ENCODE peak calls at places on chromosomes 5 and 9, in ten cellular contexts. F is fibroblast of mammary gland, B is GM20000, T is right lobe of liver, G is A549, K is fibroblast of pulmonary artery, Y is neural crest cell, D is astrocyte of the spinal cord, A is breast epithelium, I is fibroblast of the aortic adventitia. J is an unnamed sample.

GRCh38 chr5:80082221-80082620 is 47.1 kb downstream of the THBS4 start:
- DNase-seq in A (no peak), K (no peak), B (no peak), F (no peak), T (no peak), D (no peak), Y (no peak), G (no peak), I (no peak), J (no peak)

GRCh38 chr5:155780274-155780673 is 546.7 kb upstream of the SGCD start:
- DNase-seq in T (no peak), I (no peak), G (no peak), K (no peak), A (no peak), Y (no peak), D (no peak), F (no peak), B (no peak), J (no peak)

GRCh38 chr5:123881791-123882244 is 369.8 kb downstream of the CSNK1G3 start:
- DNase-seq in A (no peak), G (no peak), F (peak), Y (no peak), K (peak), B (no peak), I (peak), D (peak), T (no peak), J (no peak)

GRCh38 chr5:73821003-73821402 is 195.0 kb downstream of the ARHGEF28 start:
- DNase-seq in Y (no peak), D (no peak), F (no peak), A (no peak), G (no peak), T (no peak), B (no peak), I (peak), K (peak), J (no peak)

GRCh38 chr9:98830554-98830953 is 23.1 kb downstream of the GALNT12 start:
- DNase-seq in I (no peak), B (no peak), F (no peak), K (no peak), T (no peak), G (no peak), D (no peak), Y (no peak), A (no peak), J (no peak)

GRCh38 chr5:159953609-159954008 is 37.3 kb downstream of the ADRA1B start:
- DNase-seq in Y (no peak), K (no peak), D (no peak), F (no peak), A (no peak), G (no peak), I (no peak), T (no peak), B (no peak), J (no peak)

GRCh38 chr5:168747987-168748777 is 169.0 kb upstream of the PANK3 start:
- DNase-seq in T (no peak), G (peak), D (no peak), A (no peak), B (peak), F (peak), K (peak), Y (peak), I (no peak), J (peak)

GRCh38 chr5:154947778-154948177 is 6.9 kb downstream of the MRPL22 start:
- DNase-seq in G (no peak), B (no peak), I (no peak), F (no peak), Y (no peak), D (no peak), A (no peak), T (no peak), K (no peak), J (no peak)

GRCh38 chr5:128472919-128473318 is 65.1 kb downstream of the FBN2 start:
- DNase-seq in B (no peak), G (no peak), K (no peak), I (no peak), Y (no peak), T (no peak), A (no peak), D (no peak), F (no peak), J (no peak)

GRCh38 chr5:156934450-156935211 is 28.4 kb downstream of the TIMD4 start:
- DNase-seq in I (no peak), D (no peak), T (no peak), F (peak), A (no peak), Y (peak), G (peak), K (no peak), B (peak), J (peak)

GRCh38 chr9:3526166-3526902 is 533 bp upstream of the RFX3 start:
- DNase-seq in G (peak), Y (peak), B (peak), K (peak), T (peak), I (peak), A (peak), D (peak), F (peak), J (peak)

GRCh38 chr5:43063731-43064171 is 23.6 kb upstream of the ANXA2R start:
- DNase-seq in T (no peak), B (no peak), I (no peak), G (peak), F (peak), A (no peak), Y (no peak), D (peak), K (peak), J (peak)

GRCh38 chr9:117957267-117957666 is 253.1 kb downstream of the TLR4 start:
- DNase-seq in G (no peak), T (no peak), A (no peak), K (no peak), F (no peak), B (no peak), Y (no peak), I (no peak), D (no peak), J (no peak)

GRCh38 chr9:93965830-93966577 is 10.8 kb upstream of the BARX1 start:
- DNase-seq in T (no peak), A (no peak), G (no peak), B (peak), D (no peak), F (no peak), K (no peak), Y (no peak), I (no peak), J (no peak)

GRCh38 chr5:97425511-97425910 is 242.5 kb upstream of the RIOK2 start:
- DNase-seq in K (peak), B (no peak), I (peak), Y (peak), F (peak), G (no peak), T (no peak), D (no peak), A (no peak), J (no peak)

GRCh38 chr5:171342362-171343111 is 33.5 kb downstream of the TLX3 start:
- DNase-seq in D (peak), Y (peak), B (peak), F (peak), K (peak), I (peak), A (no peak), T (peak), G (peak), J (peak)

GRCh38 chr5:72154076-72154756 is 46.9 kb downstream of the MAP1B start:
- DNase-seq in Y (no peak), A (no peak), T (no peak), D (no peak), G (no peak), F (no peak), K (no peak), B (no peak), I (no peak), J (no peak)

GRCh38 chr5:148696438-148697036 is 42.2 kb upstream of the HTR4 start:
- DNase-seq in G (no peak), I (no peak), B (no peak), A (no peak), F (no peak), Y (no peak), K (no peak), D (no peak), T (no peak), J (no peak)

GRCh38 chr5:39513236-39513635 is 88.5 kb upstream of the DAB2 start:
- DNase-seq in Y (no peak), K (no peak), I (peak), G (peak), A (no peak), F (no peak), B (no peak), T (no peak), D (peak), J (peak)

GRCh38 chr5:128579111-128579510 is 41.1 kb upstream of the FBN2 start:
- DNase-seq in I (peak), F (peak), D (peak), T (no peak), G (peak), K (peak), Y (no peak), A (no peak), B (no peak), J (no peak)

GRCh38 chr5:1359031-1359645 is 14.2 kb upstream of the CLPTM1L start:
- DNase-seq in Y (no peak), D (no peak), K (no peak), F (no peak), I (no peak), T (no peak), A (no peak), B (no peak), G (no peak), J (no peak)

GRCh38 chr5:87499478-87500410 is 87.0 kb upstream of the CCNH start:
- DNase-seq in A (no peak), T (no peak), B (no peak), I (no peak), K (no peak), D (no peak), Y (no peak), G (no peak), F (peak), J (peak)

GRCh38 chr5:91219803-91220371 is 163.2 kb downstream of the ARRDC3 start:
- DNase-seq in F (peak), D (peak), K (peak), I (no peak), G (peak), Y (no peak), T (no peak), A (no peak), B (peak), J (peak)

GRCh38 chr5:142726188-142726731 is 40.4 kb upstream of the FGF1 start:
- DNase-seq in A (no peak), F (peak), I (peak), K (peak), B (no peak), G (no peak), Y (no peak), T (no peak), D (peak), J (no peak)

GRCh38 chr5:138502121-138502520 is 36.8 kb downstream of the EGR1 start:
- DNase-seq in D (no peak), F (peak), Y (no peak), G (no peak), A (no peak), B (no peak), I (peak), K (no peak), T (peak), J (no peak)

GRCh38 chr9:94937214-94937903 is 210.9 kb downstream of the AOPEP start:
- DNase-seq in B (no peak), F (peak), K (peak), A (no peak), I (peak), G (peak), Y (no peak), T (no peak), D (peak), J (no peak)

GRCh38 chr5:132408456-132408855 is 38.9 kb downstream of the SLC22A5 start:
- DNase-seq in G (no peak), D (no peak), I (no peak), A (no peak), Y (no peak), B (no peak), T (peak), F (no peak), K (no peak), J (no peak)

GRCh38 chr5:140420226-140420570 is 18.6 kb downstream of the ANKHD1 start:
- DNase-seq in T (no peak), Y (no peak), B (no peak), A (no peak), G (no peak), D (no peak), I (peak), K (peak), F (peak), J (no peak)

GRCh38 chr5:66960373-66961137 is 236.0 kb downstream of the CD180 start:
- DNase-seq in B (no peak), I (peak), F (peak), A (no peak), K (peak), G (peak), Y (no peak), T (no peak), D (peak), J (no peak)

GRCh38 chr5:33315170-33315569 is 125.6 kb upstream of the TARS1 start:
- DNase-seq in F (peak), G (no peak), T (no peak), B (no peak), D (peak), A (no peak), K (peak), I (peak), Y (no peak), J (no peak)

GRCh38 chr9:109232449-109232848 is 65.4 kb upstream of the FRRS1L start:
- DNase-seq in B (no peak), D (peak), T (no peak), G (no peak), F (peak), A (no peak), Y (no peak), K (peak), I (peak), J (no peak)

GRCh38 chr9:130634191-130634768 is 30.1 kb upstream of the PRDM12 start:
- DNase-seq in I (no peak), F (no peak), G (no peak), K (no peak), A (no peak), D (no peak), Y (no peak), T (no peak), B (no peak), J (no peak)

GRCh38 chr9:130636648-130637020 is 27.8 kb upstream of the PRDM12 start:
- DNase-seq in G (no peak), F (no peak), T (no peak), K (no peak), Y (no peak), B (no peak), I (no peak), A (no peak), D (no peak), J (no peak)

GRCh38 chr9:130634801-130635200 is 29.6 kb upstream of the PRDM12 start:
- DNase-seq in G (no peak), D (no peak), T (no peak), I (no peak), K (no peak), A (no peak), Y (no peak), F (no peak), B (no peak), J (no peak)

GRCh38 chr9:130635721-130636647 is 28.4 kb upstream of the PRDM12 start:
- DNase-seq in F (no peak), K (no peak), T (no peak), B (no peak), D (no peak), I (no peak), A (no peak), Y (no peak), G (no peak), J (no peak)

GRCh38 chr9:130635306-130635705 is 29.1 kb upstream of the PRDM12 start:
- DNase-seq in D (no peak), K (no peak), I (no peak), G (no peak), F (no peak), Y (no peak), A (no peak), T (no peak), B (no peak), J (no peak)
- TF ChIP-seq CTCF in D (no peak), K (no peak), I (no peak), G (no peak), F (no peak), Y (no peak), A (no peak), T (no peak), B (no peak), J (no peak)

GRCh38 chr5:131164161-131164930 is 710 bp downstream of the HINT1 start:
- DNase-seq in D (peak), A (peak), K (peak), F (peak), T (peak), B (peak), Y (peak), I (peak), G (peak), J (peak)
- TF ChIP-seq CTCF in D (no peak), A (no peak), K (no peak), F (no peak), T (peak), B (no peak), Y (no peak), I (no peak), G (peak), J (no peak)

DNA sequence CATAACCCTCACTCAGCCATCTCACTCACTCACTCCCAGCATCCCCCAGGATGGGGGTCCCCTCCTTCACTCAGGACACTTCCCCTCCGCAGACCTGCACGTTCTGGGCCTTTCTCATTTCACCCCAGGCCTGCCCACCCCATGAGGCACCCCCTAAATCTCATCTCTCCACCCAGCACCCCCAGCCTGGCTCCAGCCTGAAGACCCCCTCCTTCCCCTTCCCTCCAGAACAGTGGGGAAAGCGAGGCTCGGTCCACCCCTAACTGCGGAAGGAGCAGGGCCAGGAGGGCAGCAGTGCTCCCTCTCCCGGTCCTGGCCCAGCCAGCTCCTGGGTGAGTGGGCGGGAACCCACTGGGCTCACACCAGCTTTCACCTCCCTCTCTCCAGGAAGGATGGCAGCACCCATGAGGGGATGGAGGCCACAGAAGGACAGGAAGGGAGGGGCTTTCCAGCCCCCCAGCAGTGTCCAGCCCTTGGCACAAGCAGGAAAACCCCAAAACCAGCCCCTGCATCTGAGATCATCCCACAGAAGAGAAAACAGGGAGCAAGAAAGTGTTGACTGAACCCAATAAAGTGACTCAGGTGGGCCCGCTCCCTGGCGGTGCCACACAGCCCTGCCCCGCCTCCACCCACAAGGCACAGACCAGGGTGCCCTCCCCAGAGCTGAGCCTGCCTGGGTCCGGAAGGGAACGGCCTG is 55.0 kb downstream of the LRSAM1 start:
- DNase-seq in D (no peak), T (no peak), G (no peak), I (no peak), B (no peak), Y (no peak), A (no peak), K (no peak), F (no peak), J (no peak)
- TF ChIP-seq CTCF in D (no peak), T (no peak), G (no peak), I (no peak), B (no peak), Y (no peak), A (peak), K (no peak), F (no peak), J (no peak)

DNA sequence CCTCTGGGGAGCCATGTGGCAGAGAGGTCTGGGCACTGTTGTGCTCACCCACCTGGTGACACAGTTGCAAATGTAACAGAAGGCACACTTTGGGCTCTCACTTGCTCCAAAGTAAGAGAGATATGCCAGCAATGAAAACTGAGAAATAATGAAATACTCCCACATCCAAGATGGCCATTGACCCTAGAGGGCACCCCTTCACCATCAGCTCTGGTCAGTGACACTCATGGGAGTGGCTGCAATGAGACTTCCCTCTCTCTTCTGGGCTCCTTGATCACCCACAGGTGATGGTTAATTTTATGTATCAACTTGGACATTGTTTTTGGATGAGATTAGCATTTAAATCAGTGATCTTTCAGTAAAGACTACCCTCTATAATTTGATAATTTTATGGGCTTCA is 248.4 kb downstream of the CDH12 start:
- DNase-seq in G (no peak), T (no peak), I (no peak), B (no peak), F (no peak), D (no peak), K (no peak), Y (no peak), A (no peak), J (no peak)
- TF ChIP-seq CTCF in G (no peak), T (no peak), I (no peak), B (no peak), F (no peak), D (no peak), K (no peak), Y (no peak), A (no peak), J (no peak)

GRCh38 chr5:94785111-94785510 is 166.6 kb downstream of the SLF1 start:
- DNase-seq in A (no peak), T (no peak), B (no peak), K (peak), G (no peak), D (no peak), F (no peak), I (peak), Y (no peak), J (no peak)
- TF ChIP-seq CTCF in A (no peak), T (no peak), B (no peak), K (peak), G (no peak), D (peak), F (peak), I (peak), Y (peak), J (no peak)

GRCh38 chr5:144191461-144191860 is 20.8 kb downstream of the KCTD16 start:
- DNase-seq in G (no peak), K (no peak), B (no peak), Y (no peak), A (no peak), F (no peak), T (no peak), I (no peak), D (no peak), J (no peak)

GRCh38 chr5:144194148-144194547 is 23.5 kb downstream of the KCTD16 start:
- DNase-seq in A (no peak), K (no peak), G (no peak), Y (no peak), T (no peak), I (no peak), D (no peak), B (no peak), F (no peak), J (no peak)

GRCh38 chr5:144189800-144190429 is 19.2 kb downstream of the KCTD16 start:
- DNase-seq in K (peak), G (peak), A (no peak), B (peak), Y (no peak), I (peak), D (peak), T (no peak), F (peak), J (peak)

GRCh38 chr5:144195443-144195842 is 24.8 kb downstream of the KCTD16 start:
- DNase-seq in D (no peak), A (no peak), T (no peak), Y (no peak), I (no peak), B (no peak), F (peak), K (no peak), G (no peak), J (no peak)

GRCh38 chr5:144191998-144192397 is 21.3 kb downstream of the KCTD16 start:
- DNase-seq in B (peak), D (peak), A (no peak), K (peak), I (peak), Y (no peak), F (peak), T (no peak), G (peak), J (peak)
- TF ChIP-seq CTCF in B (peak), D (peak), A (no peak), K (peak), I (peak), Y (peak), F (peak), T (peak), G (peak), J (peak)

J was measured in Calu3.